ENCODE peak calls at places on chromosomes 7 and 10, in five cellular contexts. J is NCI-H1092 treated with DMSO at 0.1 percent for 48 hours, F is HEK293T, O is heart right ventricle, T is ecto neural progenitor cell. K is an unnamed sample.

GRCh38 chr10:84329094-84329611 is 764 bp downstream of the CCSER2 start:
- DNase-seq in O (peak), J (peak), F (peak), T (no peak), K (peak)

GRCh38 chr10:1544929-1545328 is 192.4 kb downstream of the ADARB2 start:
- DNase-seq in O (no peak), F (no peak), J (peak), T (no peak), K (no peak)

GRCh38 chr10:29576681-29577080 is 58.1 kb downstream of the SVIL start:
- DNase-seq in J (no peak), O (no peak), T (no peak), F (no peak), K (no peak)

GRCh38 chr7:42014625-42015412 is 222.2 kb downstream of the GLI3 start:
- DNase-seq in J (no peak), T (peak), O (no peak), F (peak), K (peak)

GRCh38 chr7:151383638-151384351 is 26.0 kb downstream of the WDR86 start:
- DNase-seq in T (no peak), J (no peak), F (no peak), O (no peak), K (no peak)

GRCh38 chr7:38628630-38629385 is 2.4 kb downstream of the AMPH start:
- DNase-seq in F (no peak), J (no peak), T (no peak), O (no peak), K (no peak)

GRCh38 chr10:57864789-57865676 is 402.7 kb downstream of the IPMK start:
- DNase-seq in O (no peak), F (no peak), J (no peak), T (no peak), K (no peak)

GRCh38 chr7:1359681-1360485 is 99.4 kb downstream of the MICALL2 start:
- DNase-seq in F (no peak), T (no peak), J (no peak), O (no peak), K (no peak)

GRCh38 chr10:44054046-44054445 is 330.9 kb downstream of the CXCL12 start:
- DNase-seq in F (no peak), J (no peak), O (no peak), T (no peak), K (no peak)

GRCh38 chr7:112990619-112991018 is 96.0 kb downstream of the GPR85 start:
- DNase-seq in O (no peak), J (no peak), T (no peak), F (no peak), K (no peak)

GRCh38 chr7:104862719-104863118 is 151.3 kb upstream of the KMT2E start:
- DNase-seq in T (no peak), J (no peak), F (peak), O (no peak), K (peak)

GRCh38 chr10:110101464-110102144 is 93.8 kb downstream of the ADD3 start:
- DNase-seq in O (no peak), F (no peak), J (no peak), T (no peak), K (no peak)

GRCh38 chr7:5349005-5349380 is 66.2 kb downstream of the SLC29A4 start:
- DNase-seq in F (no peak), J (no peak), T (no peak), O (no peak), K (no peak)

GRCh38 chr7:33043875-33044718 is 18.5 kb downstream of the NT5C3A start:
- DNase-seq in O (no peak), T (no peak), F (peak), J (no peak), K (no peak)

GRCh38 chr7:137096607-137097006 is 228.2 kb downstream of the CHRM2 start:
- DNase-seq in J (no peak), F (no peak), T (no peak), O (no peak), K (no peak)

GRCh38 chr7:522071-522937 is 2.7 kb upstream of the PDGFA start:
- DNase-seq in T (no peak), F (peak), J (no peak), O (peak), K (no peak)

GRCh38 chr10:132292972-132293415 is 14.8 kb downstream of the STK32C start:
- DNase-seq in J (peak), O (no peak), F (no peak), T (no peak), K (no peak)